ENCODE peak calls at places on chromosome 11, in eight cellular contexts. One of them, this sample, is unnamed.

GRCh38 chr11:69131644-69132300 is 24.0 kb upstream of the SMIM38 start:
- DNase-seq in AG04449: peak
- DNase-seq in GM06990: no peak
- DNase-seq in OCI-LY7: no peak
- DNase-seq in IMR-90: peak
- DNase-seq in brain microvascular endothelial cell: peak
- DNase-seq in cardiac muscle cell: peak
- DNase-seq in A549: peak
- DNase-seq in this sample: peak

GRCh38 chr11:58075781-58076180 is 45.0 kb downstream of the OR6Q1 start:
- DNase-seq in AG04449: no peak
- DNase-seq in OCI-LY7: no peak
- DNase-seq in GM06990: no peak
- DNase-seq in cardiac muscle cell: no peak
- DNase-seq in brain microvascular endothelial cell: no peak
- DNase-seq in A549: no peak
- DNase-seq in IMR-90: peak
- DNase-seq in this sample: peak

GRCh38 chr11:10122337-10123197 is 171.5 kb downstream of the SBF2 start:
- DNase-seq in AG04449: no peak
- DNase-seq in brain microvascular endothelial cell: peak
- DNase-seq in cardiac muscle cell: no peak
- DNase-seq in OCI-LY7: no peak
- DNase-seq in A549: peak
- DNase-seq in GM06990: no peak
- DNase-seq in IMR-90: peak
- DNase-seq in this sample: no peak

GRCh38 chr11:78657441-78657840 is 82.8 kb upstream of the NARS2 start:
- DNase-seq in A549: no peak
- DNase-seq in brain microvascular endothelial cell: no peak
- DNase-seq in IMR-90: no peak
- DNase-seq in GM06990: no peak
- DNase-seq in OCI-LY7: no peak
- DNase-seq in AG04449: no peak
- DNase-seq in cardiac muscle cell: no peak
- DNase-seq in this sample: no peak

GRCh38 chr11:73916435-73916834 is 34.4 kb upstream of the DNAJB13 start:
- DNase-seq in AG04449: no peak
- DNase-seq in cardiac muscle cell: no peak
- DNase-seq in IMR-90: peak
- DNase-seq in OCI-LY7: no peak
- DNase-seq in GM06990: no peak
- DNase-seq in brain microvascular endothelial cell: no peak
- DNase-seq in A549: no peak
- DNase-seq in this sample: no peak

GRCh38 chr11:17692931-17693330 is 26.4 kb upstream of the MYOD1 start:
- DNase-seq in brain microvascular endothelial cell: no peak
- DNase-seq in OCI-LY7: no peak
- DNase-seq in cardiac muscle cell: no peak
- DNase-seq in IMR-90: no peak
- DNase-seq in AG04449: no peak
- DNase-seq in A549: no peak
- DNase-seq in GM06990: no peak
- DNase-seq in this sample: no peak

GRCh38 chr11:61749607-61750217 is 2.7 kb upstream of the MYRF start:
- DNase-seq in cardiac muscle cell: no peak
- DNase-seq in AG04449: no peak
- DNase-seq in IMR-90: no peak
- DNase-seq in A549: no peak
- DNase-seq in brain microvascular endothelial cell: peak
- DNase-seq in OCI-LY7: no peak
- DNase-seq in GM06990: no peak
- DNase-seq in this sample: no peak

GRCh38 chr11:10385696-10386095 is 69.4 kb upstream of the AMPD3 start:
- DNase-seq in OCI-LY7: no peak
- DNase-seq in IMR-90: peak
- DNase-seq in AG04449: no peak
- DNase-seq in GM06990: no peak
- DNase-seq in cardiac muscle cell: no peak
- DNase-seq in A549: no peak
- DNase-seq in brain microvascular endothelial cell: no peak
- DNase-seq in this sample: no peak

GRCh38 chr11:13674799-13675509 is 6.5 kb downstream of the FAR1 start:
- DNase-seq in OCI-LY7: no peak
- DNase-seq in cardiac muscle cell: no peak
- DNase-seq in GM06990: no peak
- DNase-seq in A549: no peak
- DNase-seq in brain microvascular endothelial cell: no peak
- DNase-seq in IMR-90: no peak
- DNase-seq in AG04449: no peak
- DNase-seq in this sample: no peak

GRCh38 chr11:38136887-38137286 is 1538.9 kb upstream of the RAG2 start:
- DNase-seq in A549: no peak
- DNase-seq in brain microvascular endothelial cell: no peak
- DNase-seq in OCI-LY7: no peak
- DNase-seq in AG04449: no peak
- DNase-seq in cardiac muscle cell: no peak
- DNase-seq in GM06990: no peak
- DNase-seq in IMR-90: no peak
- DNase-seq in this sample: no peak

GRCh38 chr11:46122955-46123354 is 1.7 kb upstream of the PHF21A start:
- DNase-seq in brain microvascular endothelial cell: peak
- DNase-seq in AG04449: no peak
- DNase-seq in A549: no peak
- DNase-seq in OCI-LY7: no peak
- DNase-seq in IMR-90: peak
- DNase-seq in GM06990: no peak
- DNase-seq in cardiac muscle cell: no peak
- DNase-seq in this sample: no peak

GRCh38 chr11:2975594-2975993 is 16.5 kb downstream of the NAP1L4 start:
- DNase-seq in OCI-LY7: peak
- DNase-seq in brain microvascular endothelial cell: peak
- DNase-seq in GM06990: no peak
- DNase-seq in cardiac muscle cell: no peak
- DNase-seq in AG04449: no peak
- DNase-seq in IMR-90: peak
- DNase-seq in A549: peak
- DNase-seq in this sample: no peak

GRCh38 chr11:695606-696381 is at the start of gene TMEM80:
- DNase-seq in IMR-90: peak
- DNase-seq in cardiac muscle cell: peak
- DNase-seq in GM06990: peak
- DNase-seq in A549: peak
- DNase-seq in brain microvascular endothelial cell: peak
- DNase-seq in OCI-LY7: peak
- DNase-seq in AG04449: peak
- DNase-seq in this sample: peak

GRCh38 chr11:128610765-128611617 is 23.6 kb upstream of the ETS1 start:
- DNase-seq in GM06990: peak
- DNase-seq in IMR-90: no peak
- DNase-seq in cardiac muscle cell: no peak
- DNase-seq in A549: no peak
- DNase-seq in OCI-LY7: peak
- DNase-seq in AG04449: no peak
- DNase-seq in brain microvascular endothelial cell: no peak
- DNase-seq in this sample: no peak

GRCh38 chr11:130908770-130909625 is 7.3 kb downstream of the SNX19 start:
- DNase-seq in cardiac muscle cell: no peak
- DNase-seq in GM06990: no peak
- DNase-seq in AG04449: peak
- DNase-seq in A549: no peak
- DNase-seq in OCI-LY7: no peak
- DNase-seq in IMR-90: peak
- DNase-seq in brain microvascular endothelial cell: peak
- DNase-seq in this sample: peak

GRCh38 chr11:107577312-107577711 is 11.8 kb upstream of the ALKBH8 start:
- DNase-seq in A549: no peak
- DNase-seq in AG04449: no peak
- DNase-seq in GM06990: no peak
- DNase-seq in brain microvascular endothelial cell: no peak
- DNase-seq in IMR-90: no peak
- DNase-seq in OCI-LY7: no peak
- DNase-seq in cardiac muscle cell: no peak
- DNase-seq in this sample: no peak

GRCh38 chr11:41201156-41201555 is 258.3 kb downstream of the LRRC4C start:
- DNase-seq in A549: no peak
- DNase-seq in brain microvascular endothelial cell: no peak
- DNase-seq in cardiac muscle cell: peak
- DNase-seq in AG04449: no peak
- DNase-seq in GM06990: no peak
- DNase-seq in OCI-LY7: peak
- DNase-seq in IMR-90: peak
- DNase-seq in this sample: no peak

GRCh38 chr11:63710476-63711217 is 29.3 kb downstream of the RTN3 start:
- DNase-seq in GM06990: no peak
- DNase-seq in A549: no peak
- DNase-seq in AG04449: peak
- DNase-seq in IMR-90: peak
- DNase-seq in brain microvascular endothelial cell: peak
- DNase-seq in OCI-LY7: no peak
- DNase-seq in cardiac muscle cell: peak
- DNase-seq in this sample: peak

GRCh38 chr11:65894034-65894591 is 3.6 kb downstream of the CCDC85B start:
- DNase-seq in brain microvascular endothelial cell: no peak
- DNase-seq in AG04449: no peak
- DNase-seq in OCI-LY7: peak
- DNase-seq in IMR-90: no peak
- DNase-seq in A549: no peak
- DNase-seq in cardiac muscle cell: no peak
- DNase-seq in GM06990: no peak
- DNase-seq in this sample: no peak

GRCh38 chr11:65895482-65895981 is 4.7 kb downstream of the FOSL1 start:
- DNase-seq in IMR-90: no peak
- DNase-seq in AG04449: no peak
- DNase-seq in brain microvascular endothelial cell: no peak
- DNase-seq in OCI-LY7: no peak
- DNase-seq in cardiac muscle cell: no peak
- DNase-seq in GM06990: no peak
- DNase-seq in A549: no peak
- DNase-seq in this sample: no peak

GRCh38 chr11:65898656-65899355 is 1.4 kb downstream of the FOSL1 start:
- DNase-seq in A549: no peak
- DNase-seq in brain microvascular endothelial cell: no peak
- DNase-seq in GM06990: no peak
- DNase-seq in IMR-90: no peak
- DNase-seq in cardiac muscle cell: no peak
- DNase-seq in AG04449: no peak
- DNase-seq in OCI-LY7: no peak
- DNase-seq in this sample: no peak

GRCh38 chr11:65897020-65897471 is 3.1 kb downstream of the FOSL1 start:
- DNase-seq in cardiac muscle cell: no peak
- DNase-seq in brain microvascular endothelial cell: no peak
- DNase-seq in IMR-90: no peak
- DNase-seq in A549: no peak
- DNase-seq in OCI-LY7: no peak
- DNase-seq in GM06990: no peak
- DNase-seq in AG04449: no peak
- DNase-seq in this sample: no peak

GRCh38 chr11:65896009-65896999 is 3.9 kb downstream of the FOSL1 start:
- DNase-seq in AG04449: no peak
- DNase-seq in brain microvascular endothelial cell: no peak
- DNase-seq in GM06990: no peak
- DNase-seq in OCI-LY7: no peak
- DNase-seq in A549: no peak
- DNase-seq in IMR-90: no peak
- DNase-seq in cardiac muscle cell: no peak
- DNase-seq in this sample: no peak
- H3K4me3 ChIP-seq in AG04449: peak
- H3K4me3 ChIP-seq in brain microvascular endothelial cell: peak
- H3K4me3 ChIP-seq in GM06990: no peak
- H3K4me3 ChIP-seq in OCI-LY7: no peak
- H3K4me3 ChIP-seq in A549: no peak
- H3K4me3 ChIP-seq in IMR-90: peak
- H3K4me3 ChIP-seq in cardiac muscle cell: no peak
- H3K4me3 ChIP-seq in this sample: peak

DNA sequence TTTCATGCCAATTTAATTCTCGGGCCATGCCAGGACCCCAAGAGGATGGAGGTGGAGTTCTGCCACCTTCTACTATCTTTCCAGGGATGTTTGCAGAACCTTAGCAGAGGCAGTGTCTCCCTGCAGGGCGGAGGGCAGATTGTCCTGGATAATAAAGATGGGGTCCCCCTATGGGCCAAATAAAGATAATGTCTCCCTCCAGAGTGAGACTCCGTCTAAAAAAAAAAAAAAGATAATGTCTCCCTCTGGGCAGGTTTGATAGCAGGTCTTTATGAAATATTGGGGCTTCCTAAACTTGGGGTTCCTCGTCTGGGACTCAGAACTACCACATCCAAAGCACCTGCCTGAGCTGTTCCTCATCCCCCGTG is 27.2 kb upstream of the SYT8 start:
- DNase-seq in IMR-90: no peak
- DNase-seq in OCI-LY7: no peak
- DNase-seq in cardiac muscle cell: no peak
- DNase-seq in AG04449: no peak
- DNase-seq in A549: peak
- DNase-seq in brain microvascular endothelial cell: no peak
- DNase-seq in GM06990: no peak
- DNase-seq in this sample: no peak
- TF ChIP-seq CTCF in IMR-90: no peak
- TF ChIP-seq CTCF in OCI-LY7: peak
- TF ChIP-seq CTCF in cardiac muscle cell: no peak
- TF ChIP-seq CTCF in AG04449: no peak
- TF ChIP-seq CTCF in A549: peak
- TF ChIP-seq CTCF in brain microvascular endothelial cell: peak
- TF ChIP-seq CTCF in GM06990: peak
- TF ChIP-seq CTCF in this sample: no peak

DNA sequence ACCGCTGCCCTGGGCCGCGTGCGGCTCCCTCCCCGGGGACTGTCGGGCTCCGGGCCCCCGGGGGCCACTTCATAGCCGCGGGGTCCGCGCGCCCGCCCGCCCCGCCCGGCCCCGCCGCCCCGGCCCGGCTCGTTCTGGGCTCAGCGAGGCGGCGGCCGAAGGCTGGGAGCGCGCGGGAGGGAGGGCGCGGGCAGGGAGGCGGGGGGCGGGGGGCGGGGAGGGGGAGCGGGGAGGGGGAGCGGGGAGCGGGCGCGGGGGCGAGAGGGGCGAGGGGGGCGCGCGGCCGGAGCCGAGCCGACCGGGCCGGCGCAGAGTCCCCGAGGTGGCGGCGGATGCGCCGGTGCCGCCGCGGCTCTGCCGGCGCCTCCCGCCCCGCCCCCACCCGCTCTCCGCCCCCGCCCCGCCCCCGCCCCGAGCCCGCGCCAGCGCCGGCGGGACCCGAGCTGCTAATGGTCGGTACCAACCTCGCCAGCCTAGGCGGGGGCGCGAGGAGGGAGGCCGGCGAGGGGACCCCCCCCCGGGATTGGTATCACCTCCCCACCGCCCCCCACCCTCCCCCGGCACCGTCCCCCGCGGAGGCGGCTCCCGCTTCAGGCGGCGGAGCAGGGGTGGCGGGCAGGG is at the start of gene B3GAT1:
- DNase-seq in brain microvascular endothelial cell: no peak
- DNase-seq in OCI-LY7: no peak
- DNase-seq in IMR-90: no peak
- DNase-seq in AG04449: no peak
- DNase-seq in A549: no peak
- DNase-seq in GM06990: no peak
- DNase-seq in cardiac muscle cell: peak
- DNase-seq in this sample: no peak
- H3K4me3 ChIP-seq in brain microvascular endothelial cell: peak
- H3K4me3 ChIP-seq in OCI-LY7: no peak
- H3K4me3 ChIP-seq in IMR-90: no peak
- H3K4me3 ChIP-seq in AG04449: no peak
- H3K4me3 ChIP-seq in A549: peak
- H3K4me3 ChIP-seq in GM06990: no peak
- H3K4me3 ChIP-seq in cardiac muscle cell: peak
- H3K4me3 ChIP-seq in this sample: no peak

GRCh38 chr11:124578761-124579160 is 9.0 kb downstream of the OR8A1 start:
- DNase-seq in OCI-LY7: no peak
- DNase-seq in A549: no peak
- DNase-seq in IMR-90: no peak
- DNase-seq in GM06990: no peak
- DNase-seq in cardiac muscle cell: no peak
- DNase-seq in AG04449: no peak
- DNase-seq in brain microvascular endothelial cell: no peak
- DNase-seq in this sample: no peak
- TF ChIP-seq CTCF in OCI-LY7: no peak
- TF ChIP-seq CTCF in A549: no peak
- TF ChIP-seq CTCF in IMR-90: no peak
- TF ChIP-seq CTCF in GM06990: no peak
- TF ChIP-seq CTCF in cardiac muscle cell: no peak
- TF ChIP-seq CTCF in AG04449: no peak
- TF ChIP-seq CTCF in brain microvascular endothelial cell: no peak
- TF ChIP-seq CTCF in this sample: no peak

This sample was measured in AG09309.